ENCODE peak calls at places on chromosome 3, in ten cellular contexts. N is fibroblast of pulmonary artery, X is hepatocyte, K is fibroblast of lung, U is lower lobe of right lung, V is A549, J is uterus, Z is tibial artery, M is body of pancreas, B is GM12865. P is an unnamed sample.

GRCh38 chr3:114319453-114319852 is 25.6 kb downstream of the TIGIT start:
- DNase-seq in K (peak), J (no peak), U (no peak), Z (no peak), M (no peak), B (no peak), X (peak), V (peak), N (peak), P (peak)

GRCh38 chr3:51675201-51675611 is 4.2 kb downstream of the TEX264 start:
- DNase-seq in N (peak), B (no peak), V (no peak), U (no peak), Z (no peak), M (no peak), X (no peak), J (no peak), K (peak), P (peak)

GRCh38 chr3:190306513-190307163 is 15.6 kb downstream of the CLDN1 start:
- DNase-seq in X (peak), J (peak), Z (no peak), K (peak), U (no peak), V (peak), M (peak), B (no peak), N (peak), P (peak)

GRCh38 chr3:129650256-129650872 is 43.9 kb upstream of the PLXND1 start:
- DNase-seq in M (peak), V (peak), Z (peak), B (peak), J (peak), K (peak), N (peak), X (peak), U (peak), P (peak)

GRCh38 chr3:166013073-166013679 is 176.0 kb upstream of the BCHE start:
- DNase-seq in N (peak), X (peak), Z (no peak), J (no peak), V (peak), U (no peak), M (no peak), B (peak), K (peak), P (peak)

GRCh38 chr3:12175844-12176453 is 17.2 kb upstream of the TIMP4 start:
- DNase-seq in B (peak), J (peak), N (peak), M (peak), K (peak), X (peak), V (peak), U (peak), Z (peak), P (peak)

GRCh38 chr3:10238330-10238995 is 9.8 kb upstream of the TATDN2 start:
- DNase-seq in B (peak), X (no peak), K (no peak), M (no peak), J (no peak), N (no peak), V (no peak), U (no peak), Z (no peak), P (no peak)

GRCh38 chr3:135918600-135918999 is 46.9 kb upstream of the PPP2R3A start:
- DNase-seq in V (peak), J (no peak), B (peak), X (peak), N (peak), M (no peak), U (no peak), Z (no peak), K (peak), P (peak)

GRCh38 chr3:127590282-127590592 is 296 bp downstream of the TPRA1 start:
- DNase-seq in N (no peak), K (no peak), J (no peak), V (no peak), X (no peak), B (no peak), U (no peak), Z (no peak), M (no peak), P (no peak)

GRCh38 chr3:183486472-183486871 is 58.1 kb upstream of the MCF2L2 start:
- DNase-seq in K (no peak), J (no peak), X (no peak), B (no peak), M (no peak), N (no peak), U (no peak), V (no peak), Z (no peak), P (no peak)

GRCh38 chr3:14716593-14716992 is 41.7 kb downstream of the C3orf20 start:
- DNase-seq in J (no peak), B (no peak), X (no peak), M (no peak), K (no peak), U (no peak), V (no peak), N (no peak), Z (no peak), P (peak)

GRCh38 chr3:156751461-156752025 is 74.6 kb upstream of the LEKR1 start:
- DNase-seq in B (no peak), K (peak), M (no peak), U (no peak), Z (peak), V (no peak), J (peak), X (peak), N (peak), P (peak)

GRCh38 chr3:184399410-184399809 is 19.6 kb downstream of the CHRD start:
- DNase-seq in J (peak), U (no peak), X (peak), V (peak), N (peak), M (no peak), B (no peak), Z (no peak), K (peak), P (peak)

GRCh38 chr3:72973786-72974185 is 22.8 kb upstream of the PPP4R2 start:
- DNase-seq in M (no peak), X (no peak), K (no peak), V (no peak), Z (no peak), N (no peak), U (no peak), J (no peak), B (no peak), P (no peak)

GRCh38 chr3:191119415-191120295 is 79.4 kb upstream of the OSTN start:
- DNase-seq in X (no peak), N (no peak), M (no peak), Z (no peak), V (no peak), J (no peak), K (no peak), U (no peak), B (no peak), P (no peak)

GRCh38 chr3:39096775-39097174 is 10.7 kb downstream of the GORASP1 start:
- DNase-seq in B (no peak), V (no peak), U (no peak), N (peak), J (no peak), Z (no peak), X (no peak), M (peak), K (no peak), P (peak)

GRCh38 chr3:84547971-84548970 is 410.5 kb upstream of the CADM2 start:
- DNase-seq in B (peak), X (peak), Z (no peak), V (peak), U (no peak), M (peak), N (peak), K (peak), J (no peak), P (peak)

GRCh38 chr3:141106842-141107241 is 55.7 kb downstream of the SPSB4 start:
- DNase-seq in J (no peak), Z (no peak), B (no peak), X (no peak), M (no peak), N (no peak), K (no peak), U (no peak), V (no peak), P (no peak)

GRCh38 chr3:111695584-111696213 is 100.6 kb upstream of the ZBED2 start:
- DNase-seq in B (no peak), J (no peak), M (no peak), X (no peak), K (peak), Z (no peak), V (peak), U (no peak), N (peak), P (peak)

GRCh38 chr3:144264805-144265204 is 293.2 kb downstream of the DIPK2A start:
- DNase-seq in K (no peak), B (peak), U (no peak), X (no peak), J (no peak), V (no peak), N (no peak), Z (no peak), M (no peak), P (no peak)

GRCh38 chr3:141248064-141248463 is 16.4 kb downstream of the PXYLP1 start:
- DNase-seq in K (no peak), Z (no peak), V (no peak), J (no peak), N (no peak), M (no peak), X (no peak), U (no peak), B (no peak), P (no peak)

GRCh38 chr3:141288331-141288990 is 56.8 kb downstream of the PXYLP1 start:
- DNase-seq in N (no peak), X (no peak), U (no peak), J (no peak), Z (no peak), M (no peak), K (peak), B (no peak), V (no peak), P (peak)

GRCh38 chr3:15051531-15051930 is 13.6 kb downstream of the MRPS25 start:
- DNase-seq in V (peak), U (peak), X (peak), M (peak), Z (no peak), K (peak), N (peak), B (peak), J (no peak), P (peak)

DNA sequence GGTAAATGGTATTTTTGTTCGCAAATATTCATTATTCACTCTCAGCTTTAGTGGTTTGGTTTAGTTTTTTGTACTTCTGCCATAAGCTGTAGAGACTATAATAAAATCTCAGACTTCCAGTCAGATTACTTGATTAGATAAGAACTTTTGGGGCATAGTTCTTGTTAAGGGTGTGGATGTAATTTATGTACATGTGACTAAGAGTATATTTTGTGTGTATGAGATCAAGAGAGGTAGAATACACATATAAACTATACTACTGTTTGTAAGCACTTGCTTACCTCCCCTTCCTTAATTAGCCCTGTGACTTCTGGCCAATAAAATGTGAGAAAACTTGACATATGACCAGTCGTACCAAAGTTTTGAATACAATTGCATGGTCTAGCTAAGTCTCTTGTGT is 12.0 kb downstream of the CNTN3 start:
- DNase-seq in V (no peak), Z (no peak), K (no peak), M (no peak), J (no peak), N (no peak), B (no peak), X (no peak), U (no peak), P (no peak)
- H3K4me3 ChIP-seq in V (no peak), Z (no peak), K (no peak), M (no peak), J (no peak), N (no peak), B (no peak), X (no peak), U (no peak), P (no peak)

DNA sequence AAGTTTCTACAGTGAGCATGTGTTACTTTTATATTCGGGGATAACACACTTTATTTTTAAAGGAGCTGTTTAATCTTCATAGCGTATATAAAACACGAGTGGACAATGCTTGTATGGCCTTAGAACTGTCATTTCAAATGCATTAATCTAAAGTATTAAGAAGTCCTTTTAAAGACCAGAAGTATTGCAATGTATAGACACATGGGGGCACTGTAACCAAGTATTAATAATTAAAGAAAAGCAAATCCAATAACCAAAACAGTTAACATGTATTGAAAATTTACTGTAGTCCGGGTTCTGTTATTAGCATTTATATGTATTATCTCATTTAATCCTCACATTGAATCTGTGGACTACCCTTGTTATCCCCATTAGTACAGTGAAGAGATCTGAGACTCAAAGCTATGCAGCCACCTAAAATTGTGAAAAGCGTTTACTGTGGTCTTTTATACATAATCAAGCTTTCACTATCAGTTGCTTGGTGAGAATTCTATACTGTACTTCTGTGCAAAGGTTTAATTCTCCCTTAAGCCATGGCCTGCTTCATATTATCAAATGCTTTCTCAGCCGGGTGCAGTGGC is 10.1 kb downstream of the ARL14 start:
- DNase-seq in M (no peak), U (no peak), K (peak), J (no peak), B (peak), Z (no peak), N (peak), X (no peak), V (peak), P (peak)
- TF ChIP-seq CTCF in M (peak), U (peak), K (peak), J (no peak), B (peak), Z (peak), N (peak), X (peak), V (peak), P (peak)

GRCh38 chr3:162973518-162973917 is 1476.9 kb downstream of the OTOL1 start:
- DNase-seq in U (no peak), K (no peak), B (no peak), N (no peak), Z (no peak), V (no peak), X (no peak), J (no peak), M (no peak), P (no peak)
- H3K4me3 ChIP-seq in U (no peak), K (no peak), B (no peak), N (no peak), Z (no peak), V (no peak), X (no peak), J (no peak), M (no peak), P (no peak)

DNA sequence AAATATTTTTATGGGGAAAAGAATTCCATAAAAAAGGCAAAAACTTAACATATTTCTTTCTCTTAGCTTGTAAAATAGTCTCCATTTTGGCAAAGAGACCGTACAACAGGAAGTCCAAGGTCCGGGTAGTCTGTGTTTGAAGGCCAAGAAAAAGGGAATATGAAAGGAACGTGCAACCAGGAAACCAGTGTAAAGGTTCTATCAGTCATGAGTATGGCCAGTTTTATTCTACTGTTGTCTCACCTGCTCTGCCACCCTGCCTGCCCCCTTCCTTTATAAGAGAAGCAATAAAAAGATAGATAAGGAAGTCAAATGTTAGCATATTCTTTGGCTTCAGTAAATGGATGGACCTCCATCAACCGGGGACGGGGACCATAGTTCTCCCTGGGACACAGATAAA is 370.6 kb upstream of the ROBO2 start:
- DNase-seq in U (no peak), B (no peak), X (peak), M (no peak), Z (no peak), N (no peak), V (no peak), K (no peak), J (no peak), P (no peak)
- TF ChIP-seq CTCF in U (no peak), B (no peak), X (no peak), M (no peak), Z (no peak), N (no peak), V (no peak), K (no peak), J (no peak), P (no peak)

GRCh38 chr3:102450976-102451375 is 16.2 kb downstream of the ZPLD1 start:
- DNase-seq in K (peak), X (no peak), N (no peak), B (no peak), V (no peak), U (no peak), Z (no peak), J (no peak), M (no peak), P (no peak)
- H3K4me3 ChIP-seq in K (no peak), X (no peak), N (no peak), B (no peak), V (no peak), U (no peak), Z (no peak), J (no peak), M (no peak), P (no peak)

GRCh38 chr3:134366221-134366927 is 7.9 kb downstream of the AMOTL2 start:
- DNase-seq in Z (no peak), M (no peak), B (no peak), K (no peak), N (no peak), X (no peak), J (no peak), U (no peak), V (no peak), P (peak)

GRCh38 chr3:134365766-134366065 is 8.5 kb downstream of the AMOTL2 start:
- DNase-seq in X (no peak), K (no peak), U (no peak), N (no peak), Z (no peak), J (no peak), V (no peak), B (no peak), M (no peak), P (peak)

GRCh38 chr3:134364061-134364935 is 9.9 kb downstream of the AMOTL2 start:
- DNase-seq in X (peak), K (peak), N (peak), U (peak), M (peak), J (peak), Z (peak), V (peak), B (peak), P (peak)

GRCh38 chr3:134363381-134363755 is 10.9 kb downstream of the AMOTL2 start:
- DNase-seq in J (no peak), Z (no peak), X (no peak), M (peak), N (no peak), B (no peak), U (no peak), K (no peak), V (no peak), P (peak)

DNA sequence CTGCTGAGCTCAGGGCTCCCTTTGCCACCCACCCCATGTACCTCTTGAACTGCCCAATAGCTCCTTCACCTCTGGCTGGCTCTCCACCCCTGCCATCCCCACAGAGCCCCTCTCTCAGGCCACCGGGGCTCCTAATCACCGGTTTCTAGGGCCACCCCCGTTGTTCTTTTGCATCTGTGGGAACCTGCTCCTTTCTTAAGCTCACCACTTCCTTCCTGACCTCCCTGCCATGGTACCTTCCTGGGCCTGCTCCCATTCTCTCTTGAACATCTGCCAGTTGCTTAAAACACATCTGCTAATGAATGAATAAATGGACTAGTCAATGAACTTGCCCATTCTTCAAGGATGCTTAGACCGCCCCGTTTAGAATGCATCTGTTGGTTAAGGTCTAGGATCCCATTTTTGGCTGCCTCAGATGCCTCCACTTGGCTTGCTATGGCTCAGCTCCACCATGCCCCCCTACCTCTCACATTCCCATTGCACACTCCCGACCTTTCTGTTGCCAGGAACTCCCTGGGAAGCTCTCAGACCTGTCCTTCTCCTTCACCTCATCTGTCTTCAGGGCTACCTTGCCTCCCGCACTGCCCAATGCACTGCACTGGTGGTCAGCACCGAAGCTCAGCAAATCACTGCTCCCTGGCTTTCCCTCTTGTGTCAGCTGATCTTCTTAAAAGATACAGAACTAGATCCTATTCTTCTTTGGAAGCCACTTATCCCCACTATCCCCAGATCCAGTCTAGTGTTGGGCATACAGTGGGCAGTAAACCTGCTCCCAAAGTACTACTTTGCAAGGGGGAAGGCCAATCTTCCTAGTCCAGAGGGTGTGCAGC is 9.1 kb downstream of the AMOTL2 start:
- DNase-seq in M (no peak), J (no peak), K (no peak), B (peak), X (no peak), Z (peak), V (no peak), N (no peak), U (no peak), P (peak)
- TF ChIP-seq CTCF in M (no peak), J (no peak), K (no peak), B (no peak), X (no peak), Z (no peak), V (no peak), N (no peak), U (no peak), P (no peak)

DNA sequence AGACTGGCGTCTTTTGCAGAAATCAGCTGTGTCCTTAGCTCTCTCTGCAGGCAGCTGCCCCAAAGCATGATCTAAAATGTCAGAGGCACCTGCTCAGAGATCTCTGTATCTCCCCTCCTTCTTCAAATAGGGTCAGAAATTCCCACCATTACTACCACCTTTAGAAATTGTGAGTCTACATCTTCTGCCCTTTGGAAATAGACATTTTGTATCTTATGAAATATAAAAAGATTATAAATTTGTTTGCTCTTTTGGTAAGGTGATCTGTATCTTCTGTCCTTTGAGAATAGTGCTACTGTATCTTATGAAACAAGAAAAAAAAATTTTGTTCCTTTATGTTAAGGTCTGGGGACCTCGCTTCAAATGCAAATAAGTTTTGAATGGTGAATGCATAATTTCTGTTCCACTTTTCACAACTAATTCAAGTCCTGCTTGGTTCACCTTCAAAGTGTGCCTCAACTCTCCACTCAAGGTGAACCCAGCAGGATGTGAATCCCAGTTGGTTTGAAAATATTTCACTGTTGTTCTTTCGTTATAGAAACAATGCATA is 28.3 kb upstream of the GPD1L start:
- DNase-seq in N (no peak), M (no peak), K (no peak), X (no peak), B (no peak), U (no peak), V (no peak), J (no peak), Z (no peak), P (no peak)
- H3K4me3 ChIP-seq in N (no peak), M (no peak), K (no peak), X (no peak), B (no peak), U (no peak), V (no peak), J (no peak), Z (no peak), P (no peak)